ENCODE peak calls at places on chromosomes 12 and 14, in seven cellular contexts. H is endothelial cell of umbilical vein, K is transverse colon, S is tibial nerve, G is adrenal gland, Q is heart left ventricle, U is Peyer's patch. T is an unnamed sample.

GRCh38 chr12:128920468-128920867 is 67.2 kb downstream of the GLT1D1 start:
- DNase-seq in H (no peak), K (no peak), S (peak; percentile 52), G (peak; percentile 24), Q (no peak), U (no peak), T (no peak)

GRCh38 chr12:120801146-120801545 is 75.5 kb downstream of the ACADS start:
- DNase-seq in H (no peak), K (no peak), S (no peak), G (no peak), Q (no peak), U (no peak), T (no peak)

GRCh38 chr14:57833304-57833703 is 32.6 kb downstream of the SLC35F4 start:
- DNase-seq in H (no peak), K (no peak), S (peak; percentile 72), G (peak; percentile 79), Q (peak; percentile 40), U (no peak), T (no peak)

GRCh38 chr12:27305673-27306504 is 26.7 kb upstream of the BMAL2 start:
- DNase-seq in H (peak; percentile 64), K (no peak), S (no peak), G (no peak), Q (no peak), U (no peak), T (no peak)

GRCh38 chr14:99430491-99430890 is 50.2 kb downstream of the SETD3 start:
- DNase-seq in H (peak; percentile 13), K (no peak), S (no peak), G (no peak), Q (no peak), U (no peak), T (no peak)

GRCh38 chr12:40171501-40171900 is 53.3 kb upstream of the LRRK2 start:
- DNase-seq in H (no peak), K (no peak), S (no peak), G (no peak), Q (no peak), U (no peak), T (no peak)

GRCh38 chr14:70086685-70087379 is 101.9 kb downstream of the SLC8A3 start:
- DNase-seq in H (peak; percentile 35), K (peak; percentile 11), S (no peak), G (peak; percentile 56), Q (no peak), U (no peak), T (peak; percentile 58)

GRCh38 chr14:75273272-75274044 is 5.2 kb upstream of the FOS start:
- DNase-seq in H (no peak), K (peak; percentile 26), S (no peak), G (peak; percentile 60), Q (no peak), U (no peak), T (no peak)

GRCh38 chr14:85594217-85594616 is 64.3 kb downstream of the FLRT2 start:
- DNase-seq in H (no peak), K (no peak), S (no peak), G (no peak), Q (no peak), U (no peak), T (no peak)

GRCh38 chr14:69314327-69314726 is 54.4 kb downstream of the GALNT16 start:
- DNase-seq in H (no peak), K (no peak), S (no peak), G (no peak), Q (no peak), U (no peak), T (no peak)

GRCh38 chr14:77988966-77989365 is 181.2 kb upstream of the NRXN3 start:
- DNase-seq in H (no peak), K (no peak), S (peak; percentile 31), G (no peak), Q (peak; percentile 76), U (no peak), T (no peak)

GRCh38 chr12:86634706-86635410 is 378.7 kb upstream of the MGAT4C start:
- DNase-seq in H (no peak), K (no peak), S (no peak), G (no peak), Q (no peak), U (no peak), T (no peak)

GRCh38 chr12:50925342-50925651 is 27.0 kb upstream of the HIGD1C start:
- DNase-seq in H (no peak), K (peak; percentile 30), S (no peak), G (no peak), Q (peak; percentile 32), U (no peak), T (no peak)

GRCh38 chr14:106841701-106842100 is 1315.3 kb downstream of the TMEM121 start:
- DNase-seq in H (no peak), K (no peak), S (no peak), G (peak; percentile 74), Q (no peak), U (no peak), T (no peak)

GRCh38 chr14:106843376-106843775 is 1317.0 kb downstream of the TMEM121 start:
- DNase-seq in H (no peak), K (no peak), S (no peak), G (no peak), Q (no peak), U (no peak), T (no peak)

GRCh38 chr14:106844608-106845285 is 1318.4 kb downstream of the TMEM121 start:
- DNase-seq in H (no peak), K (peak; percentile 90), S (peak; percentile 52), G (peak; percentile 54), Q (peak; percentile 78), U (peak; percentile 80), T (peak; percentile 84)

GRCh38 chr14:106843951-106844483 is 1317.6 kb downstream of the TMEM121 start:
- DNase-seq in H (no peak), K (peak; percentile 67), S (peak; percentile 31), G (no peak), Q (no peak), U (peak; percentile 65), T (peak; percentile 54)

DNA sequence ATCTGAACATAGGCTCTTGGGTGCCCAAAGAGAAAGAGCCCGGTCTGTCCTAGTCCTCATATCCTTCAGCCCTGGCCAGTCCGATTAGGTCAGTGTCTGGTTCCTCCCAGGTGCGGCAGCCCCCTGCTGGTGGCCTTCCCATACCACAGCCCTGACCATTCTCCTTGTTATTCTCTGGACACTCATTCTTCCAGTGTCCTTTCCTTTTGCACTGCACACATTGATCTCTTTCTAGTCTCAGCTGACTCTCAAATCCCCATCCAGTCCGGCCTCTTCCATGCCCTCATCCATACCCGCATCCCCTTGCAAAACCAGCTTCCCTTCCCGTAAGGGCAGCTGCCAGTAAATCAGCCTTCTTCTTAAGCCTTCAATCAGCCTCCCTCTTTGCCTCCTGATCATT is 1316.3 kb downstream of the TMEM121 start:
- DNase-seq in H (no peak), K (peak; percentile 49), S (no peak), G (no peak), Q (no peak), U (peak; percentile 57), T (peak; percentile 69)
- TF ChIP-seq CTCF in H (no peak), K (peak; percentile 49), S (no peak), G (peak; percentile 26), Q (peak; percentile 15), U (no peak), T (peak; percentile 50)

DNA sequence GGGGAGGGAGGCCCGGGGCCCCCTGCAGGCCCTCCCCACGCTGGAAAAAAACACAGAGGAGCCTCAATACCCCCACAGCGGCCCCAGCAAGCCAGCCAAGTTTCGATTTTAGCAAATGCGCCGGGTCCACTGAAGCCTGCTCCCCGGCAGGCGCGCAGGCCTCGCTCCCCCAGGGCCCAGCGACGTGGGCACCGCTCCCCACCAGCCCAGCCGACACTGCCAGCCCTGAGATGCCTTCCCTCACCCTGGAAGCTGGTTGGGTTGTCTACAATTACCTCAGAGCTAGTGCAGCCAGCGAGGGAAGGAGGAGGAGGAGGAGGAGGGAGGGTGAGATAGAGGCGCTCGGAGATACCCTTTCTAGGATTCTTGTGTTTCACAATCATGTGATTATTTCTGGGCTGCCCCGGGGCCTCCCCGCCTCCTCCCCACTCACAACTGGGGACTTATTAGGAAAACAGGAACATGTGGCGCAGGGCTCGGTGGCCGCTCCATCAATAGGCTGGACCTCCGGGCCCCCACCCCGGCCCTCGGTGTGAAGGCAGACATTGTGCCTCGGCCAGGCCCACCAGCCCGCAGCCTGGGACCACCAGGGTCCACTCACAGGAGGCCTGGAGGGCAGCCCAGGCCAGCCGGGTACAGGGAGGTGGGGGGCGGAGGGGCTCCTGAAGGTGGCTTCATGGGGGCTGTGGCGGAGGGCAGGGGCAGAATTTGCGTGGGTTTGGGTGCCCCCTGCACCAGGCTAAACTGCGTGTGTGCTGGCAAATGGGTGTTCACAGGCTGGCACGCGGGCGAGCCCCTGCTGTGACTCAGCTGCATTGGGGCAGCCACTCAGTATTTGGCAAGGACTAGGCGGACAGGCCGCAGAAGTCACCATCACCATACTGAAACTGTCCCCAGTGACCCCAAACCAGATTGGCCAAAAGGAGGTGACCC is 109.9 kb downstream of the NCOR2 start:
- DNase-seq in H (no peak), K (peak; percentile 73), S (peak; percentile 86), G (peak; percentile 68), Q (peak; percentile 87), U (no peak), T (peak; percentile 94)
- TF ChIP-seq POLR2A in H (no peak), K (no peak), S (no peak), G (no peak), Q (no peak), U (no peak), T (no peak)

GRCh38 chr12:124682425-124683329 is 115.3 kb upstream of the NCOR2 start:
- DNase-seq in H (no peak), K (no peak), S (no peak), G (no peak), Q (no peak), U (no peak), T (no peak)

GRCh38 chr12:124683725-124684124 is 116.3 kb upstream of the NCOR2 start:
- DNase-seq in H (no peak), K (no peak), S (no peak), G (no peak), Q (no peak), U (no peak), T (no peak)

GRCh38 chr12:124680863-124681778 is 113.7 kb upstream of the NCOR2 start:
- DNase-seq in H (peak; percentile 94), K (no peak), S (peak; percentile 82), G (peak; percentile 36), Q (peak; percentile 86), U (no peak), T (no peak)

GRCh38 chr12:124683330-124683662 is 115.9 kb upstream of the NCOR2 start:
- DNase-seq in H (no peak), K (peak; percentile 51), S (no peak), G (no peak), Q (no peak), U (no peak), T (no peak)

DNA sequence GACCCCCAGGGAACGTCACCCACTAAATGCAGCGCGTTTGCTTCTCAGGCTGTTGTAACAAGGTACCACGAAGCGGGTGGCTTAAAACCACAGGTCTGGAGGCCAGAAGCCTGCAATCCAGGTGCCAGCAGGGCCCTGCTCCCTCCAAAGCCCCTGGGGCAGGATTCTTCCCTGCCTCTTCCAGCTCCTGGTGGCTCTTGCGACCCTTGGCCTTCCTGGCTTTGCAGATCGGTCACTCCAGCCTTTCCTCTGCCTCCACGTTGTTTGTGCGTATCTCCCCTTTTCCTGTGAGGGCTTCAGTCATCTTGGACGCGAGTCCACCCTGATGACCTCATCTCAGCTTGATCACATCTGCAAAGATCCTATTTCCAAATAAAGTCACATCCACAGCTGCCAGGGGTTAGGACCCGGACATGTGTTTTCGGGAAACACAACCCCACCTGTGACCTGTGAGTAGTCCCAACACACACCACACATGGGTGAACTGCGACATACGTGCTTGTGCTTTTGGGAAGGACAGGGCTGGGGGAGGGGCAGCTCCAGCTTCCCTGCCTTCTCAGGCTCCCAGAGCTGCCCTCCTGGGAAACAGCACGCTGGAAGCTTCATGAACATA is 114.5 kb upstream of the NCOR2 start:
- DNase-seq in H (peak; percentile 79), K (no peak), S (peak; percentile 91), G (peak; percentile 47), Q (peak; percentile 86), U (no peak), T (no peak)
- TF ChIP-seq CTCF in H (no peak), K (no peak), S (no peak), G (no peak), Q (no peak), U (no peak), T (no peak)

GRCh38 chr12:14959463-14959862 is 1.9 kb downstream of the ARHGDIB start:
- DNase-seq in H (no peak), K (no peak), S (no peak), G (no peak), Q (no peak), U (no peak), T (no peak)
- TF ChIP-seq POLR2A in H (no peak), K (no peak), S (no peak), G (no peak), Q (no peak), U (no peak), T (no peak)